ENCODE peak calls at places on chromosome 1, in eight cellular contexts. E, W, X, C, B, S, L and K are unnamed samples.

GRCh38 chr1:25694167-25694566 is 77.6 kb downstream of the MAN1C1 start:
- DNase-seq in E (peak), W (no peak), X (no peak), C (no peak), B (no peak), S (no peak), L (no peak), K (no peak)

GRCh38 chr1:248802454-248802853 is 23.3 kb downstream of the SH3BP5L start:
- DNase-seq in E (no peak), W (no peak), X (no peak), C (no peak), B (no peak), S (no peak), L (no peak), K (no peak)

GRCh38 chr1:10457910-10458309 is 8.1 kb downstream of the CORT start:
- DNase-seq in E (no peak), W (no peak), X (no peak), C (no peak), B (no peak), S (no peak), L (no peak), K (no peak)

GRCh38 chr1:109792056-109792831 is 28.5 kb upstream of the EPS8L3 start:
- DNase-seq in E (peak), W (no peak), X (peak), C (no peak), B (peak), S (peak), L (peak), K (no peak)

GRCh38 chr1:163147019-163147418 is 55.7 kb downstream of the RGS5 start:
- DNase-seq in E (no peak), W (no peak), X (no peak), C (no peak), B (no peak), S (no peak), L (no peak), K (no peak)

GRCh38 chr1:6245869-6246496 is 2.0 kb downstream of the HES3 start:
- DNase-seq in E (no peak), W (peak), X (no peak), C (peak), B (no peak), S (peak), L (no peak), K (no peak)

GRCh38 chr1:114668784-114669561 is 876 bp downstream of the DENND2C start:
- DNase-seq in E (no peak), W (no peak), X (no peak), C (no peak), B (peak), S (no peak), L (no peak), K (no peak)

GRCh38 chr1:91526496-91526895 is 25.8 kb downstream of the CDC7 start:
- DNase-seq in E (no peak), W (no peak), X (no peak), C (no peak), B (no peak), S (no peak), L (peak), K (no peak)